ENCODE peak calls at places on chromosomes 11 and 22, in seven cellular contexts. One of them, this sample, is unnamed.

GRCh38 chr11:66316849-66317251 is at the start of gene CD248:
- DNase-seq in NCI-H345: no peak
- DNase-seq in aorta: peak; percentile 90
- DNase-seq in fibroblast of lung: peak; percentile 66
- DNase-seq in stimulated activated CD4-positive, alpha-beta T cell treated with anti-CD3 and anti-CD28 coated beads, Interleukin-12 subunit alpha, Interleukin-12 subunit beta, amount 100 ng/mL, for 4 hours: no peak
- DNase-seq in NCI-H1417 treated with DMSO at 0.1 percent for 48 hours: no peak
- DNase-seq in nucleus accumbens: no peak
- DNase-seq in this sample: peak; percentile 95

GRCh38 chr11:73454987-73455386 is 78.8 kb downstream of the RELT start:
- DNase-seq in fibroblast of lung: no peak
- DNase-seq in nucleus accumbens: no peak
- DNase-seq in NCI-H1417 treated with DMSO at 0.1 percent for 48 hours: no peak
- DNase-seq in NCI-H345: no peak
- DNase-seq in aorta: no peak
- DNase-seq in stimulated activated CD4-positive, alpha-beta T cell treated with anti-CD3 and anti-CD28 coated beads, Interleukin-12 subunit alpha, Interleukin-12 subunit beta, amount 100 ng/mL, for 4 hours: no peak
- DNase-seq in this sample: no peak

GRCh38 chr11:118002541-118003019 is 16.4 kb downstream of the IL10RA start:
- DNase-seq in aorta: no peak
- DNase-seq in NCI-H345: no peak
- DNase-seq in fibroblast of lung: no peak
- DNase-seq in stimulated activated CD4-positive, alpha-beta T cell treated with anti-CD3 and anti-CD28 coated beads, Interleukin-12 subunit alpha, Interleukin-12 subunit beta, amount 100 ng/mL, for 4 hours: peak; percentile 41
- DNase-seq in NCI-H1417 treated with DMSO at 0.1 percent for 48 hours: no peak
- DNase-seq in nucleus accumbens: no peak
- DNase-seq in this sample: no peak

GRCh38 chr11:64120951-64121569 is 44.9 kb downstream of the MACROD1 start:
- DNase-seq in NCI-H345: peak; percentile 61
- DNase-seq in stimulated activated CD4-positive, alpha-beta T cell treated with anti-CD3 and anti-CD28 coated beads, Interleukin-12 subunit alpha, Interleukin-12 subunit beta, amount 100 ng/mL, for 4 hours: no peak
- DNase-seq in NCI-H1417 treated with DMSO at 0.1 percent for 48 hours: no peak
- DNase-seq in fibroblast of lung: peak; percentile 39
- DNase-seq in nucleus accumbens: no peak
- DNase-seq in aorta: no peak
- DNase-seq in this sample: no peak

GRCh38 chr11:80136991-80137390 is 696.2 kb upstream of the TENM4 start:
- DNase-seq in NCI-H1417 treated with DMSO at 0.1 percent for 48 hours: no peak
- DNase-seq in aorta: no peak
- DNase-seq in NCI-H345: no peak
- DNase-seq in fibroblast of lung: peak; percentile 78
- DNase-seq in stimulated activated CD4-positive, alpha-beta T cell treated with anti-CD3 and anti-CD28 coated beads, Interleukin-12 subunit alpha, Interleukin-12 subunit beta, amount 100 ng/mL, for 4 hours: no peak
- DNase-seq in nucleus accumbens: no peak
- DNase-seq in this sample: no peak

GRCh38 chr11:76329084-76329648 is 51.8 kb downstream of the THAP12 start:
- DNase-seq in fibroblast of lung: peak; percentile 50
- DNase-seq in aorta: no peak
- DNase-seq in NCI-H345: no peak
- DNase-seq in nucleus accumbens: no peak
- DNase-seq in stimulated activated CD4-positive, alpha-beta T cell treated with anti-CD3 and anti-CD28 coated beads, Interleukin-12 subunit alpha, Interleukin-12 subunit beta, amount 100 ng/mL, for 4 hours: no peak
- DNase-seq in NCI-H1417 treated with DMSO at 0.1 percent for 48 hours: no peak
- DNase-seq in this sample: no peak

GRCh38 chr11:72813740-72814138 is 472 bp upstream of the ATG16L2 start:
- DNase-seq in nucleus accumbens: no peak
- DNase-seq in NCI-H1417 treated with DMSO at 0.1 percent for 48 hours: peak; percentile 58
- DNase-seq in stimulated activated CD4-positive, alpha-beta T cell treated with anti-CD3 and anti-CD28 coated beads, Interleukin-12 subunit alpha, Interleukin-12 subunit beta, amount 100 ng/mL, for 4 hours: peak; percentile 83
- DNase-seq in fibroblast of lung: no peak
- DNase-seq in aorta: peak; percentile 94
- DNase-seq in NCI-H345: peak; percentile 82
- DNase-seq in this sample: no peak

GRCh38 chr11:120431633-120432032 is 79.9 kb upstream of the GRIK4 start:
- DNase-seq in aorta: no peak
- DNase-seq in stimulated activated CD4-positive, alpha-beta T cell treated with anti-CD3 and anti-CD28 coated beads, Interleukin-12 subunit alpha, Interleukin-12 subunit beta, amount 100 ng/mL, for 4 hours: no peak
- DNase-seq in fibroblast of lung: peak; percentile 73
- DNase-seq in nucleus accumbens: no peak
- DNase-seq in NCI-H345: no peak
- DNase-seq in NCI-H1417 treated with DMSO at 0.1 percent for 48 hours: no peak
- DNase-seq in this sample: no peak

GRCh38 chr11:124670732-124671131 is 2.8 kb downstream of the SIAE start:
- DNase-seq in nucleus accumbens: no peak
- DNase-seq in fibroblast of lung: no peak
- DNase-seq in aorta: no peak
- DNase-seq in NCI-H345: no peak
- DNase-seq in NCI-H1417 treated with DMSO at 0.1 percent for 48 hours: no peak
- DNase-seq in stimulated activated CD4-positive, alpha-beta T cell treated with anti-CD3 and anti-CD28 coated beads, Interleukin-12 subunit alpha, Interleukin-12 subunit beta, amount 100 ng/mL, for 4 hours: no peak
- DNase-seq in this sample: no peak

GRCh38 chr22:19524170-19525115 is at the start of gene CLDN5:
- DNase-seq in NCI-H345: no peak
- DNase-seq in NCI-H1417 treated with DMSO at 0.1 percent for 48 hours: no peak
- DNase-seq in stimulated activated CD4-positive, alpha-beta T cell treated with anti-CD3 and anti-CD28 coated beads, Interleukin-12 subunit alpha, Interleukin-12 subunit beta, amount 100 ng/mL, for 4 hours: peak; percentile 24
- DNase-seq in aorta: peak; percentile 67
- DNase-seq in nucleus accumbens: no peak
- DNase-seq in fibroblast of lung: peak; percentile 21
- DNase-seq in this sample: no peak

GRCh38 chr11:32420937-32421532 is 14.3 kb downstream of the WT1 start:
- DNase-seq in nucleus accumbens: no peak
- DNase-seq in NCI-H345: no peak
- DNase-seq in aorta: no peak
- DNase-seq in fibroblast of lung: peak; percentile 11
- DNase-seq in NCI-H1417 treated with DMSO at 0.1 percent for 48 hours: no peak
- DNase-seq in stimulated activated CD4-positive, alpha-beta T cell treated with anti-CD3 and anti-CD28 coated beads, Interleukin-12 subunit alpha, Interleukin-12 subunit beta, amount 100 ng/mL, for 4 hours: no peak
- DNase-seq in this sample: no peak

GRCh38 chr11:93128574-93128973 is 69.2 kb downstream of the SLC36A4 start:
- DNase-seq in stimulated activated CD4-positive, alpha-beta T cell treated with anti-CD3 and anti-CD28 coated beads, Interleukin-12 subunit alpha, Interleukin-12 subunit beta, amount 100 ng/mL, for 4 hours: no peak
- DNase-seq in aorta: no peak
- DNase-seq in fibroblast of lung: no peak
- DNase-seq in NCI-H1417 treated with DMSO at 0.1 percent for 48 hours: no peak
- DNase-seq in NCI-H345: no peak
- DNase-seq in nucleus accumbens: no peak
- DNase-seq in this sample: no peak

GRCh38 chr22:45564349-45565030 is 61.8 kb downstream of the FBLN1 start:
- DNase-seq in fibroblast of lung: no peak
- DNase-seq in stimulated activated CD4-positive, alpha-beta T cell treated with anti-CD3 and anti-CD28 coated beads, Interleukin-12 subunit alpha, Interleukin-12 subunit beta, amount 100 ng/mL, for 4 hours: no peak
- DNase-seq in nucleus accumbens: no peak
- DNase-seq in aorta: no peak
- DNase-seq in NCI-H345: no peak
- DNase-seq in NCI-H1417 treated with DMSO at 0.1 percent for 48 hours: no peak
- DNase-seq in this sample: peak; percentile 25

GRCh38 chr11:13016415-13016814 is 7.3 kb downstream of the RASSF10 start:
- DNase-seq in nucleus accumbens: no peak
- DNase-seq in NCI-H1417 treated with DMSO at 0.1 percent for 48 hours: no peak
- DNase-seq in stimulated activated CD4-positive, alpha-beta T cell treated with anti-CD3 and anti-CD28 coated beads, Interleukin-12 subunit alpha, Interleukin-12 subunit beta, amount 100 ng/mL, for 4 hours: no peak
- DNase-seq in aorta: no peak
- DNase-seq in NCI-H345: peak; percentile 43
- DNase-seq in fibroblast of lung: no peak
- DNase-seq in this sample: no peak

GRCh38 chr11:128310005-128310404 is 277.4 kb downstream of the ETS1 start:
- DNase-seq in aorta: no peak
- DNase-seq in fibroblast of lung: no peak
- DNase-seq in NCI-H345: no peak
- DNase-seq in nucleus accumbens: no peak
- DNase-seq in NCI-H1417 treated with DMSO at 0.1 percent for 48 hours: no peak
- DNase-seq in stimulated activated CD4-positive, alpha-beta T cell treated with anti-CD3 and anti-CD28 coated beads, Interleukin-12 subunit alpha, Interleukin-12 subunit beta, amount 100 ng/mL, for 4 hours: no peak
- DNase-seq in this sample: no peak

GRCh38 chr22:46587492-46588278 is 32.5 kb upstream of the GRAMD4 start:
- DNase-seq in NCI-H1417 treated with DMSO at 0.1 percent for 48 hours: no peak
- DNase-seq in NCI-H345: no peak
- DNase-seq in nucleus accumbens: no peak
- DNase-seq in fibroblast of lung: no peak
- DNase-seq in stimulated activated CD4-positive, alpha-beta T cell treated with anti-CD3 and anti-CD28 coated beads, Interleukin-12 subunit alpha, Interleukin-12 subunit beta, amount 100 ng/mL, for 4 hours: no peak
- DNase-seq in aorta: peak; percentile 82
- DNase-seq in this sample: peak; percentile 84